ENCODE peak calls at places on chromosomes 7 and 10, in seven cellular contexts. H is Karpas-422, P is MM.1S, J is GM23338, R is PC-3, N is GM23248, Y is PC-9. I is an unnamed sample. For H4K20me1 and H3K9me2, the result is how much of the 10 kb centered on the place peaks cover.

GRCh38 chr10:22681783-22682183 is 32.6 kb downstream of the PIP4K2A start:
- DNase-seq in R (peak), N (peak), Y (peak), J (no peak), H (no peak), P (no peak), I (no peak)

GRCh38 chr7:158955146-158955870 is 99.0 kb downstream of the DYNC2I1 start:
- DNase-seq in P (no peak), H (no peak), Y (no peak), R (no peak), N (no peak), J (no peak), I (no peak)

GRCh38 chr10:31927597-31928530 is 767 bp downstream of the ARHGAP12 start:
- DNase-seq in R (peak), J (peak), N (peak), Y (peak), H (peak), P (peak), I (peak)

GRCh38 chr10:7857259-7857658 is 39.0 kb downstream of the TAF3 start:
- DNase-seq in N (no peak), P (no peak), H (no peak), R (no peak), Y (no peak), J (no peak), I (no peak)

GRCh38 chr7:16421333-16422099 is at the start of gene CRPPA:
- DNase-seq in Y (peak), P (peak), H (peak), N (peak), J (peak), R (no peak), I (no peak)

GRCh38 chr7:904847-905246 is 28.5 kb downstream of the GET4 start:
- DNase-seq in J (no peak), P (no peak), N (peak), Y (no peak), R (peak), H (no peak), I (no peak)

GRCh38 chr7:33487998-33488682 is 358.8 kb downstream of the BBS9 start:
- DNase-seq in R (no peak), Y (no peak), N (no peak), J (no peak), P (no peak), H (peak), I (peak)

GRCh38 chr10:2610946-2611345 is 456.4 kb upstream of the PFKP start:
- DNase-seq in N (no peak), P (no peak), Y (no peak), R (no peak), J (no peak), H (no peak), I (no peak)

GRCh38 chr10:1199345-1199673 is 143.1 kb downstream of the WDR37 start:
- DNase-seq in H (no peak), Y (no peak), N (no peak), P (no peak), R (no peak), J (no peak), I (no peak)

GRCh38 chr10:127759276-127759675 is 22.3 kb downstream of the FOXI2 start:
- DNase-seq in Y (no peak), P (no peak), N (no peak), R (no peak), J (no peak), H (no peak), I (no peak)

GRCh38 chr7:103148131-103148993 is 537 bp downstream of the NAPEPLD start:
- DNase-seq in Y (no peak), P (no peak), N (peak), R (peak), H (peak), J (no peak), I (no peak)

GRCh38 chr7:45698527-45699309 is 124.5 kb downstream of the ADCY1 start:
- DNase-seq in H (no peak), Y (no peak), R (no peak), P (no peak), N (no peak), J (no peak), I (no peak)

GRCh38 chr10:84842593-84842992 is 514.2 kb downstream of the CCSER2 start:
- DNase-seq in H (no peak), N (no peak), P (no peak), Y (no peak), J (no peak), R (no peak), I (no peak)

GRCh38 chr10:123227706-123228105 is 73.5 kb downstream of the BUB3 start:
- DNase-seq in R (peak), J (no peak), P (no peak), Y (no peak), H (no peak), N (no peak), I (no peak)

GRCh38 chr7:66844552-66845381 is 76.3 kb upstream of the TMEM248 start:
- DNase-seq in P (peak), Y (peak), J (peak), H (peak), N (peak), R (peak), I (peak)

GRCh38 chr7:69439636-69440325 is 158.5 kb upstream of the AUTS2 start:
- DNase-seq in R (no peak), N (no peak), H (no peak), J (no peak), P (no peak), Y (no peak), I (no peak)

GRCh38 chr7:44750921-44751571 is 2.4 kb downstream of the ZMIZ2 start:
- DNase-seq in R (no peak), P (peak), J (no peak), H (no peak), N (no peak), Y (no peak), I (peak)

GRCh38 chr7:1639578-1640175 is 30.4 kb upstream of the ELFN1 start:
- DNase-seq in P (no peak), H (no peak), J (no peak), N (no peak), R (no peak), Y (no peak), I (no peak)

GRCh38 chr10:58641095-58641531 is 128.4 kb downstream of the BICC1 start:
- DNase-seq in Y (no peak), J (peak), P (no peak), N (peak), R (peak), H (no peak), I (no peak)

GRCh38 chr7:68256295-68256694 is 1259.7 kb downstream of the TYW1 start:
- DNase-seq in J (no peak), H (no peak), P (no peak), R (no peak), N (no peak), Y (no peak), I (no peak)

GRCh38 chr7:148695953-148696352 is 2.8 kb upstream of the CUL1 start:
- DNase-seq in J (no peak), H (no peak), Y (no peak), R (no peak), N (peak), P (no peak), I (no peak)

GRCh38 chr10:283916-284356 is 148.7 kb downstream of the ZMYND11 start:
- DNase-seq in P (peak), J (no peak), Y (no peak), N (no peak), H (no peak), R (no peak), I (no peak)

GRCh38 chr10:130882911-130883310 is 428.6 kb downstream of the TCERG1L start:
- DNase-seq in N (no peak), P (no peak), R (no peak), Y (no peak), H (no peak), J (no peak), I (no peak)

GRCh38 chr7:105849122-105849855 is 27.1 kb downstream of the ATXN7L1 start:
- DNase-seq in R (peak), N (peak), Y (peak), P (peak), H (no peak), J (peak), I (no peak)

GRCh38 chr10:114905450-114905849 is 32.5 kb upstream of the TRUB1 start:
- DNase-seq in J (no peak), N (peak), R (peak), Y (no peak), H (no peak), P (no peak), I (no peak)

GRCh38 chr7:139644191-139644590 is 120.7 kb downstream of the CLEC2L start:
- DNase-seq in Y (no peak), N (no peak), J (no peak), P (no peak), R (no peak), H (no peak), I (no peak)

GRCh38 chr7:131302876-131303707 is 24.6 kb upstream of the MKLN1 start:
- DNase-seq in H (no peak), R (peak), J (peak), Y (peak), P (peak), N (peak), I (peak)

GRCh38 chr7:151925446-151926335 is 30.6 kb upstream of the GALNTL5 start:
- DNase-seq in Y (no peak), N (peak), H (peak), P (no peak), J (no peak), R (peak), I (no peak)

GRCh38 chr7:12436896-12437535 is 33.4 kb upstream of the VWDE start:
- DNase-seq in P (peak), H (peak), R (peak), J (peak), Y (no peak), N (peak), I (peak)

GRCh38 chr7:1026721-1027151 is 17.6 kb upstream of the GPR146 start:
- DNase-seq in N (no peak), Y (no peak), P (no peak), J (no peak), H (no peak), R (no peak), I (peak)

GRCh38 chr10:114902151-114902550 is 35.8 kb upstream of the TRUB1 start:
- DNase-seq in J (no peak), H (no peak), N (no peak), P (no peak), R (no peak), Y (no peak), I (no peak)

GRCh38 chr10:132551093-132551807 is 13.7 kb downstream of the INPP5A start:
- DNase-seq in Y (no peak), P (no peak), N (no peak), R (no peak), H (peak), J (no peak), I (peak)

GRCh38 chr7:44226396-44226753 is 25.6 kb downstream of the YKT6 start:
- DNase-seq in J (no peak), N (no peak), R (no peak), Y (no peak), H (no peak), P (no peak), I (no peak)

DNA sequence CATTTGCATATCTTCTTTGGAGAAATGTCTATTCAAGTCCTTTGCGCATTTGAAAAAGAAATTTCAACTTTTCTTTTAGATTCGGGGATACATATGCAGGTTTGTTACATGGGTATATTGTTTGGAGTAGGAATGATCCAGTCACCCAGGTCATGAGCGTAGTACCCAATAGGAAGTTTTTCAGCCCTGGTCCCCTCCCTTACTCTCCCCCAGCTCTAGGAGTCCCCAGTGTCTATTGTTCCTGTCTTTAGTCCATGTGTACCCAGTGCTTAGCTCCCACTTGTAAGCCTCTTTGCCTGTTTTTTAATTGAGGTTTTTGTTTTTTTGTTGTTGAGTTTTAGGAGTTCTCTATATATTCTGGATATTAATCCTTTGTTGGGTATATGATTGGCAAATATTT is 63.3 kb downstream of the SND1 start:
- DNase-seq in N (no peak), H (no peak), Y (no peak), P (no peak), J (no peak), R (no peak), I (no peak)
- H4K20me1 ChIP-seq in N (under half), H (under half), Y (under half), P (under half), J (under half), R (under half), I (under half)

DNA sequence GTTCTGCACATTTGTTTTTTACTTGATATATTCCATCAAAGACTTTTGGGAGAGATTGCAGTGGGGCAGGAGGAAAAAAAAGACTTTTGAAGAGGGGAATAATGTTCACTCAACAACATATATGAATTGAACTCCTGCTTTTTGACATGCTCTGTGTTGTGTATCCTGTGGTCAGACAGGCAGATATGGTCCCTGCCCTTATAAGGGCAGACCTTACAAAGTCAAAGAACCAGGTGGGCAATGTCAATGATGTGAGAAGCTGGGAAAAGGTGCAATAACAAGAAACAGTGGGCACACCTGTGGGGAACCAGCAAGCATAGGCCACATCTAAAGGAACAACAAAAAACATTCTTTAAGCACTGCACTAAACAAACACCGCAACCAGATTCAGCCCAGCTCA is 8.2 kb downstream of the AIFM2 start:
- DNase-seq in Y (no peak), R (no peak), H (no peak), J (no peak), N (no peak), P (no peak), I (no peak)
- H3K9me2 ChIP-seq in Y (under half), R (under half), H (under half), J (under half), N (under half), P (under half), I (under half)

GRCh38 chr7:101864039-101864438 is 46.6 kb downstream of the CUX1 start:
- DNase-seq in P (no peak), R (no peak), H (no peak), Y (no peak), N (no peak), J (no peak), I (no peak)
- H4K20me1 ChIP-seq in P (under half), R (under half), H (under half), Y (under half), N (under half), J (under half), I (under half)

GRCh38 chr10:35362701-35363350 is 26.5 kb downstream of the CCNY start:
- DNase-seq in Y (no peak), R (no peak), H (no peak), N (no peak), P (no peak), J (no peak), I (no peak)

GRCh38 chr10:35356725-35357092 is 20.4 kb downstream of the CCNY start:
- DNase-seq in Y (no peak), J (no peak), P (no peak), N (no peak), R (no peak), H (no peak), I (no peak)

GRCh38 chr10:35359873-35360272 is 23.6 kb downstream of the CCNY start:
- DNase-seq in R (no peak), H (no peak), N (no peak), J (no peak), Y (no peak), P (no peak), I (no peak)

GRCh38 chr10:35355971-35356724 is 19.8 kb downstream of the CCNY start:
- DNase-seq in J (no peak), N (peak), P (peak), Y (no peak), H (no peak), R (no peak), I (no peak)

GRCh38 chr10:35359056-35359455 is 22.7 kb downstream of the CCNY start:
- DNase-seq in R (no peak), N (no peak), P (no peak), J (no peak), Y (no peak), H (no peak), I (no peak)
- H3K9me2 ChIP-seq in R (under half), N (under half), P (under half), J (under half), Y (under half), H (under half), I (under half)

DNA sequence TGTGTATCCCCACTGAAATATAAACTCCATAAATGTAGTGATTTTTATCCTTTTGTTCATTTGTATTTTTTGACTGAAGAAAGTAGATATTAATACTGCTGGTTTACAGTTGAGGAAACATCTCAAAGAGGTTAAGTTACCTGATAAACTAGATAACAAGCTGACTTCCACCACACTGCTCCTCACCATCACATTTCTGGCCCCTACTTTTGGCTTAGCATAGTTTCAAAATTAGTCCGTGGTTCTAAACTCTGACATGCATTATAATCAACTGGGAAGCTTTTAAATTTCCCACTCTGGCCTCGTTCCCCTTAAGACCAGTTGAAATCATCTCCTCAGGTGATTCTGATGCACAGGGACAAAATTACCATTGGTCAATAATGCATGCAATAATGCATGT is 43.5 kb downstream of the ANKIB1 start:
- DNase-seq in Y (no peak), N (no peak), P (no peak), R (no peak), H (no peak), J (no peak), I (no peak)
- H4K20me1 ChIP-seq in Y (under half), N (under half), P (under half), R (under half), H (under half), J (under half), I (under half)

GRCh38 chr7:38244516-38244915 is 28.9 kb downstream of the TARP start:
- DNase-seq in Y (no peak), R (no peak), P (no peak), J (no peak), H (no peak), N (no peak), I (no peak)

GRCh38 chr7:38245409-38245982 is 27.9 kb downstream of the TARP start:
- DNase-seq in J (no peak), N (no peak), R (no peak), Y (no peak), H (no peak), P (no peak), I (no peak)

GRCh38 chr7:38241071-38241470 is 32.4 kb downstream of the TARP start:
- DNase-seq in P (no peak), Y (no peak), H (no peak), N (no peak), R (no peak), J (no peak), I (no peak)

GRCh38 chr7:38248069-38248567 is 25.3 kb downstream of the TARP start:
- DNase-seq in Y (no peak), H (no peak), P (no peak), N (no peak), J (no peak), R (no peak), I (no peak)

DNA sequence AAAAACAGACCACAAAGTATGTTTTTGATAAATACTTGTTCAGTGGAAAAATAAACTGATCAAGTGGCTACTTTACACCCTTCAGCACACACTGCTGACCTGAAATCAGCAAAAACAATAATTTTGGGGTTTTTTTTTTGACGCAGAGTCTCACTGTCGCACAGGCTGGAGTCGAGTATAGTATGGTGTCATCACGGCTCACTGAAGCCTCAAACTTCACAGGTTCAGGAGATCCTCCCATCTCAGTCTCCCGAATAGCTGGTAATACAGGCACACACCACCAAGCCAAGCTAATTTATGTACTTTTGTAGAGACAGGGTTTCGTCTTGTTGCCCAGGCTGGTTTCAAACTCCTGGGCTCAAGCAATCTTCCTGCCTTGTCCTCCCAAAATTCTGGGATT is 30.6 kb downstream of the TARP start:
- DNase-seq in P (no peak), R (no peak), J (no peak), Y (no peak), H (no peak), N (no peak), I (no peak)
- H3K9me2 ChIP-seq in P (under half), R (under half), J (under half), Y (under half), H (under half), N (under half), I (under half)

DNA sequence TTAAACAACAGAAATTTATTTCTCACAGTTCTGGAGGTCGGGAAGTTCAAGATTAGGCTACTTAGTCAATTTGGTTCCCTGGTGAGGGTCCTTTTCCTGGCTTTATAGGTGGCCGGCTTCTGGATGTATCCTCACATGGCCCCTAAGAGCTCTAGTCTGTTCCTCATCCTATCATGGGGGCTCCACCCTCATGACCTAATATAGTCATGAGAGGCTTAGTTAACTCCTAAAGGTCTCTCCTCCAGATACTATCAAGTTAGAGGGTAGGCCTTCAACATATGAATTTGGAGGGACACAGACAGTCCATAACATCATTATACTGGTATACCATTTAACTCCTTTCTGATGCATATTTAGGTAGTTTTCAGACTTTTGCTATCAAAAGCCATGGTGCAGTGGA is 7.6 kb downstream of the MAPK8 start:
- DNase-seq in P (no peak), H (no peak), R (no peak), Y (no peak), J (no peak), N (no peak), I (no peak)
- H4K20me1 ChIP-seq in P (under half), H (half or more), R (under half), Y (under half), J (under half), N (under half), I (under half)

GRCh38 chr7:30020535-30020934 is 6.0 kb downstream of the FKBP14 start:
- DNase-seq in P (peak), J (no peak), H (no peak), Y (no peak), N (no peak), R (no peak), I (no peak)
- H3K9me2 ChIP-seq in P (under half), J (under half), H (under half), Y (under half), N (under half), R (under half), I (under half)

GRCh38 chr10:112137381-112137987 is 46.1 kb downstream of the GPAM start:
- DNase-seq in J (peak), R (peak), N (peak), Y (peak), H (peak), P (peak), I (peak)

GRCh38 chr10:112140110-112140755 is 43.3 kb downstream of the GPAM start:
- DNase-seq in H (peak), Y (peak), P (peak), J (peak), R (peak), N (peak), I (peak)

GRCh38 chr10:112139176-112139575 is 44.4 kb downstream of the GPAM start:
- DNase-seq in H (no peak), N (no peak), Y (no peak), J (no peak), P (no peak), R (no peak), I (no peak)

GRCh38 chr10:112135604-112136003 is 48.0 kb downstream of the GPAM start:
- DNase-seq in N (no peak), R (no peak), H (no peak), J (no peak), P (no peak), Y (no peak), I (no peak)

GRCh38 chr10:112136816-112137215 is 46.7 kb downstream of the GPAM start:
- DNase-seq in J (no peak), H (no peak), Y (no peak), P (no peak), R (no peak), N (no peak), I (no peak)
- H4K20me1 ChIP-seq in J (under half), H (under half), Y (under half), P (under half), R (under half), N (under half), I (under half)

GRCh38 chr10:60043561-60043960 is 137.2 kb upstream of the CCDC6 start:
- DNase-seq in R (no peak), H (no peak), P (no peak), Y (no peak), J (no peak), N (no peak), I (no peak)
- H3K9me2 ChIP-seq in R (under half), H (under half), P (under half), Y (under half), J (under half), N (under half), I (under half)

I was measured in OCI-LY7.